ENCODE peak calls at places on chromosomes 7 and 10, in four cellular contexts. I, D, K and V are unnamed samples.

GRCh38 chr7:40965016-40965415 is 737.9 kb downstream of the INHBA start:
- DNase-seq in I (no peak), D (no peak), K (no peak), V (no peak)

GRCh38 chr7:47794016-47794415 is 154.2 kb downstream of the PKD1L1 start:
- DNase-seq in I (no peak), K (no peak), D (no peak), V (no peak)

GRCh38 chr10:31604646-31605170 is 285.7 kb downstream of the ZEB1 start:
- DNase-seq in I (no peak), K (no peak), D (no peak), V (no peak)

GRCh38 chr10:11887381-11888227 is 64.4 kb downstream of the PROSER2 start:
- DNase-seq in K (no peak), D (no peak), I (no peak), V (no peak)

GRCh38 chr7:19408821-19409220 is 263.6 kb upstream of the FERD3L start:
- DNase-seq in K (no peak), D (no peak), I (no peak), V (no peak)

GRCh38 chr10:52316005-52316404 is 1.9 kb downstream of the DKK1 start:
- DNase-seq in D (no peak), I (no peak), K (no peak), V (no peak)

GRCh38 chr10:85613391-85613790 is 753.2 kb downstream of the GRID1 start:
- DNase-seq in K (no peak), D (no peak), I (no peak), V (no peak)

GRCh38 chr7:41268874-41269273 is 434.0 kb downstream of the INHBA start:
- DNase-seq in K (no peak), D (no peak), I (no peak), V (no peak)

GRCh38 chr10:79223001-79223345 is 124.3 kb upstream of the PPIF start:
- DNase-seq in K (no peak), D (no peak), I (no peak), V (no peak)

GRCh38 chr7:99386584-99387238 is 12.2 kb downstream of the ARPC1B start:
- DNase-seq in K (no peak), D (no peak), I (no peak), V (no peak)

GRCh38 chr7:111224354-111225231 is 133.7 kb downstream of the LRRN3 start:
- DNase-seq in D (no peak), K (no peak), I (no peak), V (no peak)

GRCh38 chr7:16739863-16740622 is 13.5 kb upstream of the TSPAN13 start:
- DNase-seq in I (peak), K (no peak), D (no peak), V (no peak)

GRCh38 chr7:141335164-141335563 is 216.0 kb upstream of the AGK start:
- DNase-seq in I (no peak), K (no peak), D (no peak), V (no peak)

GRCh38 chr10:76333331-76333730 is 901.9 kb downstream of the LRMDA start:
- DNase-seq in K (no peak), D (no peak), I (no peak), V (no peak)

GRCh38 chr7:131889572-131890150 is 333.2 kb upstream of the PODXL start:
- DNase-seq in D (no peak), K (no peak), I (no peak), V (no peak)

GRCh38 chr10:69835875-69836727 is 34.4 kb downstream of the COL13A1 start:
- DNase-seq in D (no peak), K (no peak), I (no peak), V (no peak)

GRCh38 chr7:44073664-44074348 is 8.4 kb upstream of the PGAM2 start:
- DNase-seq in D (no peak), I (no peak), K (no peak), V (no peak)

GRCh38 chr10:16787361-16787791 is 29.8 kb downstream of the RSU1 start:
- DNase-seq in I (no peak), K (no peak), D (no peak), V (no peak)

GRCh38 chr7:148819697-148820332 is 64.3 kb downstream of the EZH2 start:
- DNase-seq in D (no peak), I (peak), K (no peak), V (no peak)

GRCh38 chr10:80532571-80532970 is 5.1 kb upstream of the SH2D4B start:
- DNase-seq in I (no peak), K (no peak), D (no peak), V (no peak)

GRCh38 chr10:12720217-12720981 is 281.1 kb downstream of the CCDC3 start:
- DNase-seq in D (no peak), K (peak), I (peak), V (peak)

GRCh38 chr7:102468416-102469350 is 3.9 kb downstream of the LRWD1 start:
- DNase-seq in K (no peak), I (no peak), D (no peak), V (no peak)

GRCh38 chr7:121510302-121510701 is 114.2 kb upstream of the FAM3C start:
- DNase-seq in D (no peak), I (no peak), K (no peak), V (no peak)

GRCh38 chr10:131242007-131242406 is 69.5 kb downstream of the TCERG1L start:
- DNase-seq in I (no peak), D (no peak), K (peak), V (no peak)

GRCh38 chr10:89845541-89846275 is 144.3 kb downstream of the KIF20B start:
- DNase-seq in I (peak), K (no peak), D (no peak), V (no peak)

GRCh38 chr10:78437407-78437768 is 403.7 kb downstream of the RPS24 start:
- DNase-seq in I (no peak), D (no peak), K (no peak), V (no peak)

GRCh38 chr10:120517196-120517595 is 60.2 kb downstream of the PLPP4 start:
- DNase-seq in I (no peak), K (no peak), D (no peak), V (no peak)

GRCh38 chr10:14372616-14373015 is 41.9 kb upstream of the FRMD4A start:
- DNase-seq in D (no peak), K (no peak), I (no peak), V (no peak)

GRCh38 chr10:110783509-110784103 is 88.1 kb upstream of the PDCD4 start:
- DNase-seq in I (no peak), K (no peak), D (no peak), V (no peak)

GRCh38 chr7:73555411-73555982 is 2.0 kb downstream of the BCL7B start:
- DNase-seq in K (no peak), I (no peak), D (no peak), V (no peak)

GRCh38 chr7:55048221-55048859 is 29.5 kb downstream of the EGFR start:
- DNase-seq in D (no peak), I (no peak), K (peak), V (no peak)

GRCh38 chr10:31963598-31963980 is 35.0 kb upstream of the ARHGAP12 start:
- DNase-seq in K (no peak), I (no peak), D (no peak), V (no peak)

GRCh38 chr10:28566458-28566857 is 33.5 kb downstream of the WAC start:
- DNase-seq in K (no peak), D (no peak), I (no peak), V (no peak)

GRCh38 chr10:11758527-11759236 is 16.5 kb downstream of the ECHDC3 start:
- DNase-seq in I (no peak), K (no peak), D (no peak), V (no peak)

GRCh38 chr7:79453266-79453557 is 255 bp downstream of the MAGI2 start:
- DNase-seq in D (no peak), I (no peak), K (no peak), V (no peak)

GRCh38 chr10:90887555-90887954 is 15.8 kb downstream of the RPP30 start:
- DNase-seq in K (no peak), I (no peak), D (no peak), V (no peak)